ENCODE peak calls at places on chromosome 15, in ten cellular contexts. S is adrenal gland, F is ovary, O is HCT116, H is sigmoid colon, M is body of pancreas, R is Peyer's patch, G is IMR-90, W is suprapubic skin, E is right lobe of liver. T is an unnamed sample.

GRCh38 chr15:40061212-40061901 is 22.4 kb upstream of the SRP14 start:
- DNase-seq in H (peak; percentile 29), E (no peak), S (no peak), O (no peak), M (no peak), W (peak; percentile 21), R (peak; percentile 47), F (peak; percentile 11), G (no peak), T (no peak)

GRCh38 chr15:57741089-57741488 is 34.6 kb downstream of the POLR2M start:
- DNase-seq in E (no peak), G (no peak), H (no peak), W (no peak), O (no peak), R (no peak), S (no peak), F (no peak), M (no peak), T (no peak)

GRCh38 chr15:92803852-92804609 is 96.1 kb upstream of the CHD2 start:
- DNase-seq in F (peak; percentile 80), R (peak; percentile 78), M (peak; percentile 80), H (peak; percentile 92), O (peak; percentile 99), W (peak; percentile 89), E (peak; percentile 71), G (peak; percentile 100), S (peak; percentile 68), T (peak; percentile 37)

GRCh38 chr15:56241374-56242085 is 2.1 kb downstream of the RFX7 start:
- DNase-seq in M (no peak), H (no peak), G (peak; percentile 10), F (no peak), R (no peak), E (no peak), S (no peak), W (no peak), O (no peak), T (no peak)

GRCh38 chr15:82551646-82552247 is 11.5 kb upstream of the RPS17 start:
- DNase-seq in G (no peak), R (no peak), O (no peak), S (no peak), M (no peak), H (no peak), F (no peak), W (no peak), E (no peak), T (no peak)

GRCh38 chr15:77654975-77655374 is 22.3 kb upstream of the LINGO1 start:
- DNase-seq in E (no peak), F (no peak), H (no peak), R (no peak), O (peak; percentile 22), S (no peak), M (no peak), G (no peak), W (no peak), T (no peak)

GRCh38 chr15:25850154-25851111 is 12.7 kb downstream of the ATP10A start:
- DNase-seq in S (peak; percentile 75), H (peak; percentile 91), R (peak; percentile 84), W (no peak), F (peak; percentile 64), M (peak; percentile 60), E (peak; percentile 51), G (peak; percentile 70), O (no peak), T (peak; percentile 60)

GRCh38 chr15:76012021-76012551 is at the start of gene NRG4:
- DNase-seq in W (no peak), F (no peak), S (no peak), E (peak; percentile 55), G (peak; percentile 6), H (no peak), R (no peak), O (peak; percentile 10), M (peak; percentile 76), T (no peak)

GRCh38 chr15:41510728-41511127 is 2.9 kb downstream of the LTK start:
- DNase-seq in F (no peak), W (no peak), H (no peak), R (no peak), E (no peak), G (no peak), S (no peak), O (no peak), M (no peak), T (no peak)

GRCh38 chr15:41512512-41513281 is 930 bp downstream of the LTK start:
- DNase-seq in M (no peak), G (no peak), E (no peak), R (peak; percentile 68), O (no peak), W (no peak), F (no peak), H (no peak), S (no peak), T (peak; percentile 15)

GRCh38 chr15:41511331-41512077 is 2.1 kb downstream of the LTK start:
- DNase-seq in M (no peak), R (peak; percentile 60), H (no peak), G (no peak), F (no peak), E (no peak), O (no peak), S (no peak), W (no peak), T (no peak)

GRCh38 chr15:41512078-41512394 is 1.6 kb downstream of the LTK start:
- DNase-seq in W (no peak), O (no peak), M (no peak), E (no peak), F (no peak), S (no peak), H (no peak), G (no peak), R (no peak), T (no peak)

DNA sequence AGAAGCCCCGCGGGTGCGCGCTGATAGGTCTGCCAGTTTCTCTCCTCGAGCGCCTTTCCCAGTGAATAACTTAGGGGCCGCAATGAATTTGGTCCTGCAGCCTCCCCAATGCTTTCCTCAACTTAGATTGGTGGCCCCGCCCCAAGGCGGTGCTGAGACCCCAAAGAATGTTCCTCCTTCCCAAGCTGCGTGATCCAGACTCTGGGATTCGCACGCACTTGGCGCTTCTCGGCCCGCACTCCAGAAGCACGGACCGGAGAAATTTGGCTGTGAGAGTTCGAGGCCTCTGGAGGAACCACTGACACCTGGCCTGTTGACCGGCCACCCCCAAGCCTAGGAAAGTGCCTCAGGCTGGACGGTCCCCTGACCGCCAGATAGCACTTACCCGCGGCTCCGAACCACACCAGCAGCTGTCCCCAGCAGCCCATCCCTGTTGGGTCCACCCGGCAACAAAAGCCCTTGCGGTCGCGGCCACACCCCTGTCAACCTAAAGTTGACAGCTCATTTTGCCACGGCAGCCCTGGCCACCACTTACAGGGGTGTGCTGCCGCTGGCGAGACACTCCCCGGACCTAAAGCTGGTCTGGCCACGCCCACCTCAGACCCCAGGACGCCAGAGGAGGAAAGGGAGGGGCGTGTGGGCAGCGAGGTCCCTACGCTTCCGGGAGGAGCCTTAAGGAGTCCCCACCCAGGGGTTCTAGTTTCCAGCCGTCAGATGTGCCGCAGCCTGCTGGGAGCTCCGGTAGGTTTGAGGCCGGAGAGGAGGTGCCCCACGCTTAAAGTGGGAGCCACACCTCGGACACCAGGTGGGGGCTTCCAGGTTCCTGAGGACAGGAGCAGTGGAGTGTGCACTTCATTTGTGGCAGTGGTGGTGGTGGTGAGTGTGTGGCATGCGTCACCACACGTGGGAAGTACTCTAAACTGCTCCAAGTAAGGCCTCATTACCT is at the start of gene LTK:
- DNase-seq in O (peak; percentile 65), R (peak; percentile 59), H (no peak), M (no peak), S (no peak), F (no peak), W (no peak), E (no peak), G (no peak), T (peak; percentile 47)
- TF ChIP-seq POLR2A in O (no peak), R (no peak), H (no peak), M (no peak), S (no peak), F (no peak), W (no peak), E (no peak), G (no peak), T (no peak)

GRCh38 chr15:52879145-52879544 is 89.0 kb upstream of the ONECUT1 start:
- DNase-seq in W (no peak), O (no peak), F (no peak), E (no peak), G (no peak), M (no peak), S (no peak), R (no peak), H (no peak), T (no peak)

GRCh38 chr15:52877255-52877654 is 87.1 kb upstream of the ONECUT1 start:
- DNase-seq in W (no peak), M (peak; percentile 13), E (no peak), H (no peak), R (no peak), O (no peak), S (no peak), G (no peak), F (no peak), T (no peak)

DNA sequence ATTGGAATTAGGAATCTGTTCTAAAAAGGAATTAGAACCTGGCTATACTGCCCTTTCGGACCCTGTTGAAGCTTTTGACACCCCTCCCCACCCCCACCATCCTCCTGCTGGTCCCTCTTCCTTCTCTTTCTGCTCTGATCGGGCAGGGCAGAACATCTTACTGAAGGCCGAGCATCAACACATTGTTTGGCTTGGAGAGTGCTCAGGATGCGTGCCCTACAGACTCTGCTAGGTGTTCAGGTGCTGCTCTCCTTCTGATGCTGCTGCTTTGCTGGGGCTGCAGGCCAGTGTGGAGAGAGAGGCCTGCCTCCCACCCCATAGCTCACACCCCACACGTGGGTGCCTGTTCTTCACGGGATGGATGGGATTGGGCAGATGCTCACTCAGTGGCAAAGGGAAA is 89.7 kb upstream of the ONECUT1 start:
- DNase-seq in G (no peak), E (no peak), W (no peak), O (no peak), R (no peak), H (no peak), F (no peak), S (no peak), M (no peak), T (no peak)
- TF ChIP-seq POLR2A in G (no peak), E (no peak), W (no peak), O (no peak), R (no peak), H (no peak), F (no peak), S (no peak), M (no peak), T (no peak)

DNA sequence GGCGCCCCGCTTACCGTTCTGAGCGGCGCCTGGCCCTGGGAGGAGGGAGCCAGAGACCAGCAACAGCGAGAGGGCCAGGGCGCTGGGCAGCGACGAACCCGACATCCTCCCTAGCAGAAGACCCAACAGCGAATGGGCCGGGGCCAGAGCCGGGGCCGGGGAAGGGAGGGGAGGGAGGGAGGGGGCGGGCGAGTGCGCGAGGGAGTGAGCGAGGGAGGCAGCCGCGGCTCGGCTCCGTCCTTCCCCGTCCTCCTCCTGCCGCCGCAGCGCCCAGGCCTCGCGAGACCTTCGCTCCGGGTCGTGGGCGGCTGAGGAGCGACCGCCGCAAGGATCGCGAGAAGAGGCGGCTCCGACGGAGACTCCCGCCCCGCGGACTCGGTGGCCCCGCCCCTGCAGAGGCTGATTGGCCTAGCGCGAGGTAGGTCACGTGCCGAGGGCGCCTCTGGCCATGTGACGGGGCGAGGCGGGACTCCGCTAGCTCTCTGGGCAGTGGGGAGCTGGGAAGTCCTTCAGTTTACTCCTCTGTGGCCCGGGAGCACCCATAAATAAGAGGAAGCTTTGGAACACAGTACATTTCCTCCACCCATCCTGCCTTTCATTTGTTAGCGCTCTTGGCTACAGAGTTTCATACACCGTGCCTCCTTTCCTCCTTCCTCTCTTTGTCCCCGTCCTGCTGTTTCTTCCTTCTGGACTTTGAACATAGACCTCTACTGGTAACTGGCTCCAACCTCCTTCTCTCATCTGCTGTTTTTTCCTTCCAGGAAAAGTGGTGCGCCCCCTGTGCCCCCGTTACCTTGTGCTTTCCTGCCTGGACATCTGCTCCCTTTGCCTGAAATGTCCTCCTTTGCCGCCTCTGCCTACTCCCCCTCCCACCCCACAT is at the start of gene NPTN:
- DNase-seq in W (peak; percentile 99), E (peak; percentile 99), H (peak; percentile 99), G (peak; percentile 96), O (peak; percentile 89), F (peak; percentile 98), M (peak; percentile 98), S (peak; percentile 99), R (peak; percentile 99), T (peak; percentile 98)
- TF ChIP-seq POLR2A in W (no peak), E (peak; percentile 84), H (peak; percentile 52), G (peak; percentile 85), O (peak; percentile 96), F (peak; percentile 26), M (peak; percentile 89), S (peak; percentile 86), R (peak; percentile 86), T (peak; percentile 75)

GRCh38 chr15:88467073-88467934 is at the start of the genes MRPL46 and MRPS11:
- DNase-seq in E (peak; percentile 93), H (peak; percentile 91), G (peak; percentile 83), M (peak; percentile 89), S (peak; percentile 91), F (peak; percentile 87), O (peak; percentile 81), R (peak; percentile 95), W (peak; percentile 93), T (peak; percentile 94)
- TF ChIP-seq POLR2A in E (peak; percentile 67), H (no peak), G (no peak), M (peak; percentile 64), S (peak; percentile 82), F (peak; percentile 20), O (peak; percentile 37), R (no peak), W (no peak), T (no peak)

T was measured in testis.